ENCODE peak calls at places on chromosomes 5 and 9, in four cellular contexts. V is stimulated activated naive CD8-positive, alpha-beta T cell treated with anti-CD3 and anti-CD28 coated beads, Interleukin-15, amount 100 ng/mL, for 72 hours; X is RPMI8226; F is left ventricle myocardium superior. L is an unnamed sample.

GRCh38 chr5:152593388-152593787 is 188.3 kb upstream of the NMUR2 start:
- DNase-seq in F (no peak), X (no peak), V (no peak), L (no peak)

GRCh38 chr5:139638736-139639618 is 9.2 kb upstream of the CXXC5 start:
- DNase-seq in X (no peak), F (no peak), V (peak), L (no peak)

GRCh38 chr5:170028124-170028523 is 47.8 kb upstream of the INSYN2B start:
- DNase-seq in X (no peak), F (no peak), V (no peak), L (no peak)

GRCh38 chr9:115673599-115673998 is 480.0 kb upstream of the PAPPA start:
- DNase-seq in X (no peak), V (no peak), F (no peak), L (no peak)

GRCh38 chr5:88679638-88680037 is 203.3 kb downstream of the MEF2C start:
- DNase-seq in X (no peak), V (no peak), F (no peak), L (no peak)

GRCh38 chr5:24986326-24986725 is 341.5 kb upstream of the CDH10 start:
- DNase-seq in V (no peak), X (no peak), F (no peak), L (no peak)

GRCh38 chr9:77981907-77982306 is 49.7 kb downstream of the GNAQ start:
- DNase-seq in F (no peak), V (no peak), X (no peak), L (no peak)

GRCh38 chr5:155772009-155772662 is 554.8 kb upstream of the SGCD start:
- DNase-seq in X (no peak), F (no peak), V (no peak), L (no peak)

GRCh38 chr5:104186510-104186909 is 623.9 kb upstream of the NUDT12 start:
- DNase-seq in X (peak), V (no peak), F (no peak), L (no peak)

GRCh38 chr5:124735169-124735858 is 11.1 kb downstream of the ZNF608 start:
- DNase-seq in V (no peak), X (no peak), F (no peak), L (no peak)

GRCh38 chr9:93057024-93057702 is 1.3 kb upstream of the SUSD3 start:
- DNase-seq in X (peak), F (peak), V (no peak), L (no peak)

GRCh38 chr9:134737842-134738580 is 96.4 kb downstream of the COL5A1 start:
- DNase-seq in F (no peak), V (no peak), X (no peak), L (no peak)

GRCh38 chr5:135476615-135477493 is 24.7 kb upstream of the TIFAB start:
- DNase-seq in X (no peak), V (no peak), F (no peak), L (no peak)

GRCh38 chr5:8366296-8366695 is 497.3 kb downstream of the MTRR start:
- DNase-seq in X (no peak), V (no peak), F (no peak), L (no peak)

GRCh38 chr5:158992104-158992740 is 107.5 kb downstream of the EBF1 start:
- DNase-seq in F (no peak), V (no peak), X (no peak), L (no peak)

GRCh38 chr5:126514159-126515141 is 80.6 kb downstream of the ALDH7A1 start:
- DNase-seq in X (no peak), V (no peak), F (no peak), L (no peak)

GRCh38 chr5:177542816-177543472 is 11.4 kb downstream of the FAM193B start:
- DNase-seq in F (no peak), V (no peak), X (no peak), L (no peak)

GRCh38 chr5:152546493-152546892 is 141.4 kb upstream of the NMUR2 start:
- DNase-seq in F (no peak), X (no peak), V (no peak), L (no peak)

GRCh38 chr5:169627551-169627950 is 9.5 kb upstream of the DOCK2 start:
- DNase-seq in F (no peak), X (no peak), V (no peak), L (no peak)